ENCODE peak calls at places on chromosomes 12 and 14, in seven cellular contexts. One of them, this sample, is unnamed.

GRCh38 chr14:69315302-69315701 is 55.3 kb downstream of the GALNT16 start:
- DNase-seq in A673: peak; percentile 15
- DNase-seq in PC-3: peak; percentile 81
- DNase-seq in GM23338: no peak
- DNase-seq in prostate gland: no peak
- DNase-seq in right atrium auricular region: no peak
- DNase-seq in psoas muscle: no peak
- DNase-seq in this sample: no peak

GRCh38 chr12:98126637-98127335 is 388.6 kb upstream of the TMPO start:
- DNase-seq in A673: no peak
- DNase-seq in PC-3: no peak
- DNase-seq in GM23338: no peak
- DNase-seq in prostate gland: no peak
- DNase-seq in right atrium auricular region: no peak
- DNase-seq in psoas muscle: no peak
- DNase-seq in this sample: no peak

GRCh38 chr12:84738481-84738972 is 174.1 kb downstream of the SLC6A15 start:
- DNase-seq in A673: no peak
- DNase-seq in PC-3: peak; percentile 66
- DNase-seq in GM23338: peak; percentile 67
- DNase-seq in prostate gland: no peak
- DNase-seq in right atrium auricular region: no peak
- DNase-seq in psoas muscle: no peak
- DNase-seq in this sample: no peak

GRCh38 chr12:51421266-51421884 is 3.3 kb upstream of the SLC4A8 start:
- DNase-seq in A673: peak; percentile 64
- DNase-seq in PC-3: peak; percentile 84
- DNase-seq in GM23338: peak; percentile 87
- DNase-seq in prostate gland: peak; percentile 27
- DNase-seq in right atrium auricular region: no peak
- DNase-seq in psoas muscle: no peak
- DNase-seq in this sample: peak; percentile 8

GRCh38 chr12:89140580-89141236 is 211.6 kb downstream of the DUSP6 start:
- DNase-seq in A673: no peak
- DNase-seq in PC-3: peak; percentile 48
- DNase-seq in GM23338: no peak
- DNase-seq in prostate gland: no peak
- DNase-seq in right atrium auricular region: peak; percentile 63
- DNase-seq in psoas muscle: peak; percentile 86
- DNase-seq in this sample: no peak

GRCh38 chr14:73255693-73256225 is 18.5 kb downstream of the PAPLN start:
- DNase-seq in A673: no peak
- DNase-seq in PC-3: no peak
- DNase-seq in GM23338: no peak
- DNase-seq in prostate gland: no peak
- DNase-seq in right atrium auricular region: no peak
- DNase-seq in psoas muscle: peak; percentile 30
- DNase-seq in this sample: no peak

GRCh38 chr12:80659512-80660094 is 47.8 kb upstream of the MYF6 start:
- DNase-seq in A673: no peak
- DNase-seq in PC-3: no peak
- DNase-seq in GM23338: no peak
- DNase-seq in prostate gland: no peak
- DNase-seq in right atrium auricular region: no peak
- DNase-seq in psoas muscle: no peak
- DNase-seq in this sample: no peak

GRCh38 chr12:122437656-122438121 is 15.2 kb upstream of the CLIP1 start:
- DNase-seq in A673: peak; percentile 56
- DNase-seq in PC-3: peak; percentile 55
- DNase-seq in GM23338: no peak
- DNase-seq in prostate gland: peak; percentile 60
- DNase-seq in right atrium auricular region: peak; percentile 73
- DNase-seq in psoas muscle: peak; percentile 88
- DNase-seq in this sample: no peak

GRCh38 chr14:37047996-37048395 is 124.4 kb downstream of the SLC25A21 start:
- DNase-seq in A673: no peak
- DNase-seq in PC-3: peak; percentile 14
- DNase-seq in GM23338: no peak
- DNase-seq in prostate gland: no peak
- DNase-seq in right atrium auricular region: no peak
- DNase-seq in psoas muscle: no peak
- DNase-seq in this sample: no peak

GRCh38 chr14:60094306-60094897 is 2.7 kb downstream of the PCNX4 start:
- DNase-seq in A673: no peak
- DNase-seq in PC-3: peak; percentile 87
- DNase-seq in GM23338: peak; percentile 72
- DNase-seq in prostate gland: no peak
- DNase-seq in right atrium auricular region: no peak
- DNase-seq in psoas muscle: no peak
- DNase-seq in this sample: no peak

GRCh38 chr14:78530078-78530477 is 359.9 kb downstream of the NRXN3 start:
- DNase-seq in A673: peak; percentile 46
- DNase-seq in PC-3: peak; percentile 23
- DNase-seq in GM23338: peak; percentile 78
- DNase-seq in prostate gland: peak; percentile 4
- DNase-seq in right atrium auricular region: no peak
- DNase-seq in psoas muscle: no peak
- DNase-seq in this sample: no peak

GRCh38 chr14:68972507-68973272 is 6.4 kb downstream of the ACTN1 start:
- DNase-seq in A673: no peak
- DNase-seq in PC-3: no peak
- DNase-seq in GM23338: no peak
- DNase-seq in prostate gland: no peak
- DNase-seq in right atrium auricular region: no peak
- DNase-seq in psoas muscle: no peak
- DNase-seq in this sample: no peak

GRCh38 chr12:63304844-63305243 is 153.8 kb upstream of the AVPR1A start:
- DNase-seq in A673: peak; percentile 48
- DNase-seq in PC-3: no peak
- DNase-seq in GM23338: no peak
- DNase-seq in prostate gland: no peak
- DNase-seq in right atrium auricular region: no peak
- DNase-seq in psoas muscle: no peak
- DNase-seq in this sample: no peak

GRCh38 chr12:131364903-131365820 is 345.7 kb upstream of the SFSWAP start:
- DNase-seq in A673: no peak
- DNase-seq in PC-3: no peak
- DNase-seq in GM23338: no peak
- DNase-seq in prostate gland: no peak
- DNase-seq in right atrium auricular region: no peak
- DNase-seq in psoas muscle: no peak
- DNase-seq in this sample: no peak

GRCh38 chr14:68566075-68566474 is 226.8 kb downstream of the ZFP36L1 start:
- DNase-seq in A673: no peak
- DNase-seq in PC-3: peak; percentile 10
- DNase-seq in GM23338: no peak
- DNase-seq in prostate gland: peak; percentile 57
- DNase-seq in right atrium auricular region: no peak
- DNase-seq in psoas muscle: no peak
- DNase-seq in this sample: no peak

GRCh38 chr12:95582230-95583058 is 31.2 kb upstream of the USP44 start:
- DNase-seq in A673: peak; percentile 73
- DNase-seq in PC-3: peak; percentile 71
- DNase-seq in GM23338: peak; percentile 72
- DNase-seq in prostate gland: no peak
- DNase-seq in right atrium auricular region: no peak
- DNase-seq in psoas muscle: no peak
- DNase-seq in this sample: no peak

GRCh38 chr14:80940146-80940545 is 1.4 kb downstream of the CEP128 start:
- DNase-seq in A673: no peak
- DNase-seq in PC-3: peak; percentile 18
- DNase-seq in GM23338: no peak
- DNase-seq in prostate gland: no peak
- DNase-seq in right atrium auricular region: no peak
- DNase-seq in psoas muscle: no peak
- DNase-seq in this sample: no peak

GRCh38 chr12:129959889-129960288 is 56.1 kb upstream of the TMEM132D start:
- DNase-seq in A673: no peak
- DNase-seq in PC-3: no peak
- DNase-seq in GM23338: no peak
- DNase-seq in prostate gland: no peak
- DNase-seq in right atrium auricular region: no peak
- DNase-seq in psoas muscle: no peak
- DNase-seq in this sample: no peak

GRCh38 chr12:106953352-106954260 is 2.1 kb upstream of the TMEM263 start:
- DNase-seq in A673: peak; percentile 47
- DNase-seq in PC-3: peak; percentile 58
- DNase-seq in GM23338: no peak
- DNase-seq in prostate gland: no peak
- DNase-seq in right atrium auricular region: no peak
- DNase-seq in psoas muscle: no peak
- DNase-seq in this sample: no peak

GRCh38 chr12:96986883-96987523 is 79.9 kb downstream of the NEDD1 start:
- DNase-seq in A673: peak; percentile 65
- DNase-seq in PC-3: peak; percentile 59
- DNase-seq in GM23338: peak; percentile 78
- DNase-seq in prostate gland: no peak
- DNase-seq in right atrium auricular region: no peak
- DNase-seq in psoas muscle: no peak
- DNase-seq in this sample: no peak

GRCh38 chr14:90815817-90816662 is at the start of gene TTC7B:
- DNase-seq in A673: peak; percentile 56
- DNase-seq in PC-3: peak; percentile 50
- DNase-seq in GM23338: peak; percentile 72
- DNase-seq in prostate gland: no peak
- DNase-seq in right atrium auricular region: no peak
- DNase-seq in psoas muscle: peak; percentile 78
- DNase-seq in this sample: no peak

GRCh38 chr12:50221228-50222008 is 54.2 kb upstream of the CERS5 start:
- DNase-seq in A673: peak; percentile 94
- DNase-seq in PC-3: peak; percentile 73
- DNase-seq in GM23338: peak; percentile 67
- DNase-seq in prostate gland: peak; percentile 53
- DNase-seq in right atrium auricular region: no peak
- DNase-seq in psoas muscle: no peak
- DNase-seq in this sample: no peak

GRCh38 chr12:68148261-68148951 is 11.1 kb downstream of the IFNG start:
- DNase-seq in A673: no peak
- DNase-seq in PC-3: no peak
- DNase-seq in GM23338: peak; percentile 8
- DNase-seq in prostate gland: no peak
- DNase-seq in right atrium auricular region: no peak
- DNase-seq in psoas muscle: no peak
- DNase-seq in this sample: no peak

GRCh38 chr14:38808734-38809455 is 294.1 kb downstream of the SEC23A start:
- DNase-seq in A673: peak; percentile 3
- DNase-seq in PC-3: peak; percentile 16
- DNase-seq in GM23338: peak; percentile 17
- DNase-seq in prostate gland: no peak
- DNase-seq in right atrium auricular region: no peak
- DNase-seq in psoas muscle: no peak
- DNase-seq in this sample: no peak

GRCh38 chr12:94329366-94329765 is 130.3 kb downstream of the CEP83 start:
- DNase-seq in A673: no peak
- DNase-seq in PC-3: no peak
- DNase-seq in GM23338: no peak
- DNase-seq in prostate gland: no peak
- DNase-seq in right atrium auricular region: no peak
- DNase-seq in psoas muscle: no peak
- DNase-seq in this sample: no peak
- TF ChIP-seq CTCF in A673: peak; percentile 33
- TF ChIP-seq CTCF in PC-3: peak; percentile 46
- TF ChIP-seq CTCF in GM23338: peak; percentile 37
- TF ChIP-seq CTCF in prostate gland: no peak
- TF ChIP-seq CTCF in right atrium auricular region: no peak
- TF ChIP-seq CTCF in psoas muscle: no peak
- TF ChIP-seq CTCF in this sample: no peak

GRCh38 chr14:103652806-103653205 is 23.8 kb downstream of the KLC1 start:
- DNase-seq in A673: no peak
- DNase-seq in PC-3: no peak
- DNase-seq in GM23338: no peak
- DNase-seq in prostate gland: no peak
- DNase-seq in right atrium auricular region: no peak
- DNase-seq in psoas muscle: no peak
- DNase-seq in this sample: no peak
- H3K27ac ChIP-seq in A673: peak overlapping the region; percentile 52
- H3K27ac ChIP-seq in PC-3: no peak overlapping the region
- H3K27ac ChIP-seq in GM23338: peak overlapping the region; percentile 66
- H3K27ac ChIP-seq in prostate gland: no peak overlapping the region
- H3K27ac ChIP-seq in right atrium auricular region: peak overlapping the region; percentile 45
- H3K27ac ChIP-seq in psoas muscle: no peak overlapping the region
- H3K27ac ChIP-seq in this sample: no peak overlapping the region

GRCh38 chr14:101459392-101459900 is 101.8 kb upstream of the DIO3 start:
- DNase-seq in A673: no peak
- DNase-seq in PC-3: no peak
- DNase-seq in GM23338: no peak
- DNase-seq in prostate gland: no peak
- DNase-seq in right atrium auricular region: no peak
- DNase-seq in psoas muscle: no peak
- DNase-seq in this sample: no peak
- H3K27me3 ChIP-seq in A673: peaks cover 67% of the 10 kb centered on the region
- H3K27me3 ChIP-seq in PC-3: no peaks in the 10 kb centered on the region
- H3K27me3 ChIP-seq in GM23338: peaks cover 70% of the 10 kb centered on the region
- H3K27me3 ChIP-seq in prostate gland: peaks cover 24% of the 10 kb centered on the region
- H3K27me3 ChIP-seq in right atrium auricular region: peaks cover 31% of the 10 kb centered on the region
- H3K27me3 ChIP-seq in psoas muscle: peaks cover 12% of the 10 kb centered on the region
- H3K27me3 ChIP-seq in this sample: peaks cover 64% of the 10 kb centered on the region

GRCh38 chr14:29085546-29085945 is 319.0 kb downstream of the FOXG1 start:
- DNase-seq in A673: peak; percentile 11
- DNase-seq in PC-3: peak; percentile 41
- DNase-seq in GM23338: peak; percentile 74
- DNase-seq in prostate gland: no peak
- DNase-seq in right atrium auricular region: no peak
- DNase-seq in psoas muscle: no peak
- DNase-seq in this sample: no peak
- TF ChIP-seq CTCF in A673: peak; percentile 43
- TF ChIP-seq CTCF in PC-3: peak; percentile 45
- TF ChIP-seq CTCF in GM23338: peak; percentile 50
- TF ChIP-seq CTCF in prostate gland: no peak
- TF ChIP-seq CTCF in right atrium auricular region: no peak
- TF ChIP-seq CTCF in psoas muscle: no peak
- TF ChIP-seq CTCF in this sample: no peak

GRCh38 chr12:57343703-57344378 is 87.0 kb downstream of the R3HDM2 start:
- DNase-seq in A673: no peak
- DNase-seq in PC-3: no peak
- DNase-seq in GM23338: no peak
- DNase-seq in prostate gland: no peak
- DNase-seq in right atrium auricular region: no peak
- DNase-seq in psoas muscle: no peak
- DNase-seq in this sample: no peak

GRCh38 chr12:57340104-57340503 is 89.1 kb upstream of the STAC3 start:
- DNase-seq in A673: peak; percentile 93
- DNase-seq in PC-3: no peak
- DNase-seq in GM23338: peak; percentile 18
- DNase-seq in prostate gland: peak; percentile 33
- DNase-seq in right atrium auricular region: peak; percentile 76
- DNase-seq in psoas muscle: peak; percentile 56
- DNase-seq in this sample: no peak

GRCh38 chr12:57342207-57342691 is 88.6 kb downstream of the R3HDM2 start:
- DNase-seq in A673: peak; percentile 67
- DNase-seq in PC-3: no peak
- DNase-seq in GM23338: peak; percentile 76
- DNase-seq in prostate gland: no peak
- DNase-seq in right atrium auricular region: peak; percentile 61
- DNase-seq in psoas muscle: no peak
- DNase-seq in this sample: no peak

GRCh38 chr12:57347284-57347683 is 83.6 kb downstream of the R3HDM2 start:
- DNase-seq in A673: no peak
- DNase-seq in PC-3: no peak
- DNase-seq in GM23338: no peak
- DNase-seq in prostate gland: no peak
- DNase-seq in right atrium auricular region: no peak
- DNase-seq in psoas muscle: no peak
- DNase-seq in this sample: no peak

GRCh38 chr12:57341275-57341990 is 89.4 kb downstream of the R3HDM2 start:
- DNase-seq in A673: peak; percentile 17
- DNase-seq in PC-3: no peak
- DNase-seq in GM23338: no peak
- DNase-seq in prostate gland: no peak
- DNase-seq in right atrium auricular region: no peak
- DNase-seq in psoas muscle: no peak
- DNase-seq in this sample: no peak
- H3K27ac ChIP-seq in A673: peak overlapping the region; percentile 57
- H3K27ac ChIP-seq in PC-3: no peak overlapping the region
- H3K27ac ChIP-seq in GM23338: peak overlapping the region; percentile 15
- H3K27ac ChIP-seq in prostate gland: no peak overlapping the region
- H3K27ac ChIP-seq in right atrium auricular region: no peak overlapping the region
- H3K27ac ChIP-seq in psoas muscle: peak overlapping the region; percentile 50
- H3K27ac ChIP-seq in this sample: no peak overlapping the region

This sample was measured in CD4-positive, alpha-beta T cell.